ENCODE peak calls at places on chromosomes 5 and 9, in five cellular contexts. V is stimulated activated CD4-positive, alpha-beta T cell treated with anti-CD3 and anti-CD28 coated beads, Interleukin-15, amount 100 ng/mL, for 24 hours; Q is activated T-cell treated with anti-CD3 and anti-CD28 coated beads for 1 hour; J is iPS-NIHi11; B is ureter. P is an unnamed sample.

GRCh38 chr5:6504677-6505414 is 56.2 kb downstream of the UBE2QL1 start:
- DNase-seq in V (no peak), Q (no peak), J (no peak), B (no peak), P (no peak)

GRCh38 chr5:175380701-175381100 is 63.3 kb downstream of the DRD1 start:
- DNase-seq in V (no peak), Q (no peak), J (no peak), B (no peak), P (no peak)

GRCh38 chr5:79224275-79224984 is 11.5 kb upstream of the JMY start:
- DNase-seq in V (no peak), Q (no peak), J (no peak), B (no peak), P (no peak)

GRCh38 chr5:109479260-109479860 is 69.6 kb upstream of the PJA2 start:
- DNase-seq in V (no peak), Q (no peak), J (no peak), B (no peak), P (no peak)

GRCh38 chr5:157047898-157048297 is 11.0 kb downstream of the HAVCR1 start:
- DNase-seq in V (no peak), Q (no peak), J (no peak), B (no peak), P (no peak)

GRCh38 chr9:131590907-131591844 is 45.9 kb downstream of the PRRT1B start:
- DNase-seq in V (peak), Q (peak), J (peak), B (peak), P (peak)

GRCh38 chr9:120689860-120690259 is 24.4 kb downstream of the MEGF9 start:
- DNase-seq in V (no peak), Q (no peak), J (peak), B (no peak), P (no peak)

GRCh38 chr5:157388148-157388547 is 71.9 kb upstream of the NIPAL4 start:
- DNase-seq in V (no peak), Q (no peak), J (no peak), B (no peak), P (no peak)

GRCh38 chr5:83528439-83528769 is 56.9 kb downstream of the VCAN start:
- DNase-seq in V (no peak), Q (no peak), J (no peak), B (no peak), P (no peak)

GRCh38 chr9:36191696-36192095 is 975 bp downstream of the CLTA start:
- DNase-seq in V (no peak), Q (no peak), J (peak), B (no peak), P (peak)

GRCh38 chr9:134185536-134186011 is 21.2 kb upstream of the RNU6ATAC start:
- DNase-seq in V (peak), Q (no peak), J (peak), B (no peak), P (no peak)

GRCh38 chr5:173670130-173670591 is 53.7 kb upstream of the BOD1 start:
- DNase-seq in V (no peak), Q (no peak), J (no peak), B (no peak), P (no peak)

GRCh38 chr5:57298985-57299491 is 125.2 kb downstream of the GPBP1 start:
- DNase-seq in V (peak), Q (peak), J (peak), B (peak), P (peak)

GRCh38 chr9:84404095-84404686 is 63.6 kb upstream of the SLC28A3 start:
- DNase-seq in V (peak), Q (no peak), J (peak), B (no peak), P (peak)

GRCh38 chr5:134851307-134851923 is 5.6 kb downstream of the C5orf24 start:
- DNase-seq in V (no peak), Q (no peak), J (no peak), B (no peak), P (no peak)

GRCh38 chr5:3249401-3249800 is 346.2 kb upstream of the IRX1 start:
- DNase-seq in V (no peak), Q (no peak), J (no peak), B (no peak), P (no peak)

GRCh38 chr5:135034186-135034962 is at the start of gene PITX1:
- DNase-seq in V (peak), Q (no peak), J (peak), B (peak), P (peak)

GRCh38 chr9:127360829-127361228 is 36.1 kb upstream of the SLC2A8 start:
- DNase-seq in V (no peak), Q (no peak), J (peak), B (no peak), P (peak)

GRCh38 chr5:133354323-133355161 is 257.8 kb downstream of the FSTL4 start:
- DNase-seq in V (no peak), Q (no peak), J (no peak), B (peak), P (no peak)